ENCODE peak calls at places on chromosomes 2 and 18, in seven cellular contexts. N is activated CD8-positive, alpha-beta memory T cell treated with anti-CD3 and anti-CD28 coated beads for 4 hours; U is kidney tubule cell; P is RWPE1; I is posterior cingulate gyrus; F is stromal cell of bone marrow; T is Caki2. S is an unnamed sample.

GRCh38 chr18:62863629-62864028 is 148.3 kb downstream of the PHLPP1 start:
- DNase-seq in P (no peak), U (peak; percentile 84), T (peak; percentile 22), F (no peak), I (no peak), N (no peak), S (no peak)

GRCh38 chr2:233822781-233823730 is 31.3 kb downstream of the HJURP start:
- DNase-seq in I (no peak), T (no peak), N (no peak), F (no peak), P (no peak), U (no peak), S (no peak)

GRCh38 chr18:74141638-74142037 is 6.0 kb downstream of the FBXO15 start:
- DNase-seq in U (no peak), T (no peak), F (no peak), P (peak; percentile 32), N (no peak), I (no peak), S (no peak)

GRCh38 chr18:35933982-35934381 is 38.5 kb upstream of the RMP24 start:
- DNase-seq in N (no peak), F (no peak), T (peak; percentile 33), U (peak; percentile 83), P (peak; percentile 34), I (no peak), S (no peak)

GRCh38 chr2:237471457-237472186 is 15.4 kb upstream of the MLPH start:
- DNase-seq in F (no peak), I (no peak), T (no peak), P (peak; percentile 50), U (peak; percentile 69), N (no peak), S (peak; percentile 13)

GRCh38 chr2:232879618-232880494 is 9.8 kb downstream of the SNORC start:
- DNase-seq in P (no peak), F (no peak), I (peak; percentile 70), N (no peak), T (no peak), U (no peak), S (no peak)

GRCh38 chr2:100630473-100630977 is 67.7 kb downstream of the PDCL3 start:
- DNase-seq in P (no peak), N (no peak), T (no peak), I (no peak), U (no peak), F (no peak), S (peak; percentile 49)

GRCh38 chr2:168814939-168815907 is 12.8 kb downstream of the NOSTRIN start:
- DNase-seq in P (no peak), I (no peak), U (peak; percentile 56), T (no peak), F (no peak), N (no peak), S (no peak)

GRCh38 chr18:67104700-67105284 is 411.7 kb downstream of the DSEL start:
- DNase-seq in U (peak; percentile 65), T (peak; percentile 15), I (peak; percentile 71), P (peak; percentile 37), F (peak; percentile 66), N (no peak), S (no peak)

GRCh38 chr2:53235836-53236582 is 531.6 kb upstream of the CHAC2 start:
- DNase-seq in U (peak; percentile 74), P (peak; percentile 8), I (no peak), N (no peak), F (no peak), T (peak; percentile 61), S (no peak)

GRCh38 chr2:64491426-64491825 is 32.7 kb upstream of the AFTPH start:
- DNase-seq in F (no peak), P (no peak), I (no peak), T (no peak), U (no peak), N (no peak), S (no peak)

GRCh38 chr2:158953926-158954763 is 14.3 kb upstream of the TANC1 start:
- DNase-seq in F (peak; percentile 71), N (no peak), P (peak; percentile 55), T (peak; percentile 78), U (peak; percentile 94), I (no peak), S (no peak)

S was measured in CD4-positive, CD25-positive, alpha-beta regulatory T cell.